ENCODE peak calls at places on chromosomes 3 and 15, in five cellular contexts. X is activated B cell treated with CpG ODN at 0.5 μM for 24 hours, V is sciatic nerve, N is occipital lobe, T is HT-29. G is an unnamed sample.

GRCh38 chr15:53837263-53837662 is 77.8 kb upstream of the WDR72 start:
- DNase-seq in T (peak), X (no peak), V (no peak), N (no peak), G (no peak)

GRCh38 chr3:127985216-127985615 is 67.0 kb upstream of the SEC61A1 start:
- DNase-seq in N (no peak), T (no peak), V (no peak), X (no peak), G (no peak)

GRCh38 chr3:123884258-123884831 is at the start of gene MYLK:
- DNase-seq in N (peak), V (peak), T (peak), X (no peak), G (no peak)

GRCh38 chr15:66472176-66472999 is 25.2 kb downstream of the SNAPC5 start:
- DNase-seq in X (no peak), N (no peak), T (no peak), V (no peak), G (no peak)

GRCh38 chr3:33380653-33381052 is 59.6 kb downstream of the UBP1 start:
- DNase-seq in N (no peak), V (no peak), T (no peak), X (no peak), G (no peak)

GRCh38 chr3:124395165-124395564 is 335.1 kb upstream of the UMPS start:
- DNase-seq in T (no peak), X (no peak), N (no peak), V (no peak), G (no peak)

GRCh38 chr3:107884719-107885460 is 205.9 kb downstream of the CD47 start:
- DNase-seq in N (no peak), V (no peak), T (no peak), X (no peak), G (no peak)

GRCh38 chr3:149648525-149648924 is 9.3 kb downstream of the WWTR1 start:
- DNase-seq in T (no peak), V (no peak), N (no peak), X (no peak), G (no peak)

GRCh38 chr3:43426388-43426787 is 140.0 kb downstream of the SNRK start:
- DNase-seq in V (no peak), T (no peak), N (no peak), X (no peak), G (no peak)

GRCh38 chr3:101249512-101249911 is 70.9 kb downstream of the IMPG2 start:
- DNase-seq in T (no peak), N (no peak), X (no peak), V (no peak), G (no peak)

GRCh38 chr15:31442203-31443090 is 115.8 kb downstream of the KLF13 start:
- DNase-seq in N (no peak), X (no peak), T (peak), V (no peak), G (no peak)

GRCh38 chr3:12352253-12352652 is 63.4 kb downstream of the PPARG start:
- DNase-seq in T (no peak), N (no peak), X (no peak), V (no peak), G (no peak)

GRCh38 chr3:23490459-23490858 is 287.3 kb downstream of the UBE2E2 start:
- DNase-seq in V (no peak), T (no peak), N (no peak), X (no peak), G (no peak)

GRCh38 chr15:70242962-70243685 is 145.4 kb upstream of the TLE3 start:
- DNase-seq in V (peak), N (no peak), T (no peak), X (no peak), G (no peak)

GRCh38 chr3:173584834-173585831 is 187.6 kb downstream of the NLGN1 start:
- DNase-seq in T (no peak), V (peak), N (peak), X (no peak), G (no peak)

GRCh38 chr15:97747342-97747741 is 213.2 kb upstream of the ARRDC4 start:
- DNase-seq in X (no peak), T (no peak), V (no peak), N (no peak), G (no peak)

GRCh38 chr3:32238816-32239637 is 547 bp downstream of the CMTM8 start:
- DNase-seq in X (peak), V (peak), T (peak), N (no peak), G (no peak)

GRCh38 chr3:23888617-23889228 is 28.1 kb downstream of the NKIRAS1 start:
- DNase-seq in V (no peak), T (peak), X (no peak), N (no peak), G (no peak)

GRCh38 chr3:89562373-89562772 is 455.0 kb downstream of the EPHA3 start:
- DNase-seq in V (no peak), X (no peak), N (no peak), T (peak), G (no peak)

GRCh38 chr3:101902041-101902440 is 52.7 kb downstream of the NFKBIZ start:
- DNase-seq in N (no peak), T (no peak), X (no peak), V (no peak), G (no peak)

GRCh38 chr3:179653106-179653776 is 401 bp downstream of the USP13 start:
- DNase-seq in X (peak), T (peak), V (peak), N (peak), G (peak)